ENCODE peak calls at places on chromosomes 16 and 17, in seven cellular contexts. W is astrocyte of the hippocampus, R is lower lobe of right lung, X is heart right ventricle, A is T-helper 9 cell, F is HS-27A, S is AG09319. V is an unnamed sample.

GRCh38 chr16:11053916-11054460 is 109.6 kb downstream of the CLEC16A start:
- DNase-seq in A (no peak), W (no peak), R (no peak), S (no peak), X (no peak), F (no peak), V (no peak)

GRCh38 chr17:38550661-38551060 is 55.1 kb downstream of the SRCIN1 start:
- DNase-seq in F (no peak), A (no peak), R (no peak), S (peak; percentile 11), W (peak; percentile 83), X (peak; percentile 63), V (no peak)

GRCh38 chr17:74957935-74958549 is 14.5 kb downstream of the HID1 start:
- DNase-seq in F (no peak), R (peak; percentile 83), W (peak; percentile 78), A (peak; percentile 79), X (peak; percentile 76), S (no peak), V (peak; percentile 96)

GRCh38 chr17:68775338-68775737 is 174.2 kb upstream of the FAM20A start:
- DNase-seq in F (no peak), X (no peak), A (no peak), W (no peak), R (no peak), S (no peak), V (no peak)

GRCh38 chr17:61878984-61879612 is 15.8 kb upstream of the BRIP1 start:
- DNase-seq in W (no peak), A (no peak), X (no peak), R (no peak), S (no peak), F (no peak), V (no peak)

GRCh38 chr17:42895185-42895555 is 5.4 kb upstream of the G6PC1 start:
- DNase-seq in F (peak; percentile 2), S (peak; percentile 58), R (peak; percentile 54), X (no peak), A (no peak), W (peak; percentile 66), V (no peak)

GRCh38 chr16:67537270-67537635 is 8.6 kb downstream of the RIPOR1 start:
- DNase-seq in X (peak; percentile 80), F (no peak), W (peak; percentile 84), S (no peak), R (peak; percentile 74), A (peak; percentile 58), V (peak; percentile 95)

GRCh38 chr17:45299311-45299710 is 17.5 kb downstream of the MAP3K14 start:
- DNase-seq in R (no peak), F (no peak), A (no peak), W (no peak), S (no peak), X (no peak), V (no peak)

GRCh38 chr16:4733747-4734062 is 366 bp downstream of the ANKS3 start:
- DNase-seq in X (no peak), F (no peak), R (no peak), S (no peak), A (peak; percentile 10), W (no peak), V (no peak)

GRCh38 chr17:64213995-64214507 is 49.0 kb downstream of the TEX2 start:
- DNase-seq in W (no peak), X (no peak), S (no peak), F (no peak), A (no peak), R (no peak), V (no peak)

GRCh38 chr17:50268040-50268439 is 6.2 kb upstream of the TMEM92 start:
- DNase-seq in W (no peak), A (no peak), S (no peak), F (no peak), X (no peak), R (peak; percentile 11), V (peak; percentile 10)

GRCh38 chr17:41717408-41718286 is 5.5 kb downstream of the GAST start:
- DNase-seq in F (no peak), W (peak; percentile 44), S (no peak), A (no peak), X (no peak), R (no peak), V (peak; percentile 29)

GRCh38 chr17:17075037-17075755 is 32.9 kb downstream of the MPRIP start:
- DNase-seq in W (no peak), X (peak; percentile 72), R (peak; percentile 47), S (no peak), A (no peak), F (no peak), V (no peak)

GRCh38 chr16:11913425-11914079 is 2.2 kb downstream of the GSPT1 start:
- DNase-seq in A (peak; percentile 27), W (peak; percentile 48), F (no peak), S (no peak), X (no peak), R (no peak), V (no peak)

GRCh38 chr17:78144736-78145641 is 1.2 kb upstream of the C17orf99 start:
- DNase-seq in S (no peak), X (peak; percentile 57), R (peak; percentile 92), W (no peak), A (no peak), F (no peak), V (peak; percentile 43)

GRCh38 chr17:4476017-4476416 is 22.7 kb upstream of the SPNS2 start:
- DNase-seq in W (no peak), F (no peak), S (no peak), R (no peak), A (no peak), X (no peak), V (peak; percentile 47)

GRCh38 chr17:67615011-67615561 is 102.7 kb upstream of the NOL11 start:
- DNase-seq in R (no peak), F (no peak), A (no peak), X (no peak), W (peak; percentile 56), S (no peak), V (no peak)

GRCh38 chr17:75551276-75551675 is 25.8 kb downstream of the LLGL2 start:
- DNase-seq in R (no peak), W (no peak), X (no peak), A (no peak), S (no peak), F (no peak), V (no peak)

GRCh38 chr16:55401036-55401435 is 77.0 kb downstream of the IRX6 start:
- DNase-seq in F (no peak), R (no peak), X (no peak), S (no peak), W (no peak), A (no peak), V (no peak)

GRCh38 chr16:73616186-73616585 is 568.3 kb upstream of the ZFHX3 start:
- DNase-seq in W (peak; percentile 1), S (no peak), F (no peak), R (no peak), A (no peak), X (no peak), V (peak; percentile 19)

GRCh38 chr16:31224092-31224955 is 7.4 kb upstream of the PYDC1 start:
- DNase-seq in A (no peak), S (no peak), R (no peak), X (no peak), W (no peak), F (no peak), V (peak; percentile 61)

GRCh38 chr16:30185141-30185682 is 1.8 kb downstream of the CORO1A start:
- DNase-seq in R (peak; percentile 47), F (no peak), A (peak; percentile 9), S (no peak), W (no peak), X (peak; percentile 7), V (peak; percentile 26)

GRCh38 chr16:57788252-57788841 is 13.9 kb downstream of the KIFC3 start:
- DNase-seq in X (no peak), S (no peak), A (no peak), R (no peak), F (no peak), W (no peak), V (no peak)

GRCh38 chr17:10183931-10184930 is 14.2 kb downstream of the GAS7 start:
- DNase-seq in S (no peak), F (no peak), W (peak; percentile 26), R (no peak), A (no peak), X (no peak), V (peak; percentile 48)

GRCh38 chr17:38667099-38667786 is 7.5 kb downstream of the EPOP start:
- DNase-seq in F (no peak), W (peak; percentile 85), X (peak; percentile 60), S (peak; percentile 32), R (peak; percentile 67), A (peak; percentile 34), V (peak; percentile 88)

GRCh38 chr17:40686192-40686591 is 17.4 kb downstream of the KRT24 start:
- DNase-seq in A (no peak), R (no peak), F (no peak), W (no peak), S (no peak), X (no peak), V (no peak)

GRCh38 chr17:49224198-49224996 is 6.2 kb downstream of the PHOSPHO1 start:
- DNase-seq in R (peak; percentile 62), W (peak; percentile 21), A (peak; percentile 36), X (no peak), S (no peak), F (no peak), V (peak; percentile 86)

GRCh38 chr16:87180069-87180468 is 137.1 kb downstream of the C16orf95 start:
- DNase-seq in R (no peak), A (no peak), X (no peak), S (no peak), F (no peak), W (peak; percentile 38), V (no peak)

GRCh38 chr17:41800601-41801373 is 11.0 kb downstream of the P3H4 start:
- DNase-seq in X (no peak), R (peak; percentile 79), A (no peak), F (no peak), S (no peak), W (peak; percentile 46), V (peak; percentile 94)

GRCh38 chr17:29027521-29027920 is 15.4 kb upstream of the PIPOX start:
- DNase-seq in F (no peak), X (no peak), W (no peak), A (no peak), R (no peak), S (no peak), V (no peak)

GRCh38 chr17:1460233-1460632 is 4.2 kb upstream of the CRK start:
- DNase-seq in W (peak; percentile 51), X (peak; percentile 83), S (no peak), R (peak; percentile 84), A (no peak), F (no peak), V (peak; percentile 41)

GRCh38 chr17:79985361-79985760 is 50.3 kb downstream of the TBC1D16 start:
- DNase-seq in W (no peak), R (peak; percentile 27), A (no peak), F (no peak), S (no peak), X (no peak), V (peak; percentile 26)

GRCh38 chr17:81665205-81666091 is 957 bp downstream of the OXLD1 start:
- DNase-seq in A (no peak), S (no peak), X (no peak), F (no peak), R (peak; percentile 62), W (peak; percentile 32), V (peak; percentile 69)

GRCh38 chr17:36188891-36189306 is 7.7 kb downstream of the CCL3L1 start:
- DNase-seq in A (no peak), W (no peak), X (peak; percentile 56), S (no peak), R (peak; percentile 73), F (no peak), V (no peak)

GRCh38 chr16:75854117-75854516 is 127.8 kb upstream of the CPHXL start:
- DNase-seq in F (no peak), W (no peak), S (no peak), R (no peak), X (no peak), A (no peak), V (no peak)